ENCODE peak calls at places on chromosomes 6 and 20, in four cellular contexts. K is stimulated activated CD4-positive, alpha-beta T cell treated with anti-CD3 and anti-CD28 coated beads, Interleukin-12 subunit alpha, Interleukin-12 subunit beta, amount 100 ng/mL, for 4 hours; P is NCI-H2029; F is OCI-LY7. T is an unnamed sample.

GRCh38 chr6:101281266-101281665 is 112.2 kb upstream of the GRIK2 start:
- DNase-seq in P (no peak), F (no peak), K (no peak), T (no peak)

GRCh38 chr6:70717038-70717801 is 49.5 kb downstream of the SMAP1 start:
- DNase-seq in F (no peak), K (no peak), P (no peak), T (no peak)

GRCh38 chr6:41273699-41274098 is 12.8 kb downstream of the TREM1 start:
- DNase-seq in F (no peak), P (no peak), K (no peak), T (no peak)

GRCh38 chr6:149716181-149716580 is 1.7 kb downstream of the LATS1 start:
- DNase-seq in K (no peak), P (no peak), F (peak; percentile 6), T (no peak)

GRCh38 chr6:158207452-158207788 is 39.3 kb downstream of the GTF2H5 start:
- DNase-seq in P (no peak), F (no peak), K (no peak), T (no peak)

GRCh38 chr20:2747676-2748235 is 52.7 kb downstream of the CPXM1 start:
- DNase-seq in K (no peak), P (no peak), F (no peak), T (no peak)

GRCh38 chr6:149867876-149868640 is 3.9 kb upstream of the LRP11 start:
- DNase-seq in P (no peak), K (no peak), F (no peak), T (no peak)

GRCh38 chr6:119037941-119038623 is 40.4 kb downstream of the FAM184A start:
- DNase-seq in K (no peak), F (no peak), P (no peak), T (no peak)

GRCh38 chr6:5671162-5671561 is 335.6 kb downstream of the NRN1 start:
- DNase-seq in P (peak; percentile 96), F (no peak), K (no peak), T (peak; percentile 27)

GRCh38 chr6:44263357-44264100 is 1.8 kb downstream of the NFKBIE start:
- DNase-seq in P (no peak), F (peak; percentile 40), K (no peak), T (no peak)

GRCh38 chr6:98941319-98941718 is 6.4 kb downstream of the FBXL4 start:
- DNase-seq in P (no peak), K (no peak), F (no peak), T (no peak)

GRCh38 chr6:108355890-108356289 is 61.0 kb downstream of the AFG1L start:
- DNase-seq in K (no peak), F (no peak), P (no peak), T (no peak)

GRCh38 chr6:149964243-149965190 is 774 bp downstream of the ULBP1 start:
- DNase-seq in K (peak; percentile 30), F (no peak), P (no peak), T (no peak)

GRCh38 chr20:50456452-50457324 is 53.5 kb upstream of the PTPN1 start:
- DNase-seq in P (no peak), K (no peak), F (peak; percentile 8), T (no peak)

GRCh38 chr6:30979076-30979475 is 4.4 kb upstream of the MUC21 start:
- DNase-seq in P (no peak), K (no peak), F (no peak), T (no peak)

GRCh38 chr6:166244353-166245045 is 63.7 kb downstream of the PRR18 start:
- DNase-seq in P (no peak), K (peak; percentile 23), F (no peak), T (no peak)

GRCh38 chr6:21442874-21443273 is 150.7 kb upstream of the SOX4 start:
- DNase-seq in P (no peak), K (no peak), F (no peak), T (no peak)

GRCh38 chr6:131013495-131013894 is 49.5 kb downstream of the EPB41L2 start:
- DNase-seq in P (no peak), K (no peak), F (no peak), T (no peak)

GRCh38 chr20:916125-916799 is at the start of gene ANGPT4:
- DNase-seq in P (no peak), F (no peak), K (no peak), T (no peak)

GRCh38 chr6:42095776-42096541 is 45.6 kb downstream of the TAF8 start:
- DNase-seq in P (no peak), K (no peak), F (no peak), T (no peak)

GRCh38 chr6:125868252-125868651 is 77.5 kb downstream of the NCOA7 start:
- DNase-seq in P (no peak), F (no peak), K (no peak), T (no peak)

GRCh38 chr6:87078983-87079616 is 15.8 kb downstream of the CGA start:
- DNase-seq in P (peak; percentile 44), F (peak; percentile 69), K (peak; percentile 49), T (peak; percentile 10)

GRCh38 chr20:46204594-46205205 is 86.6 kb downstream of the CD40 start:
- DNase-seq in K (no peak), P (no peak), F (no peak), T (no peak)

GRCh38 chr6:150752409-150752808 is 113.1 kb upstream of the MTHFD1L start:
- DNase-seq in F (no peak), P (no peak), K (no peak), T (no peak)

GRCh38 chr20:36629719-36630340 is 16.2 kb downstream of the SLA2 start:
- DNase-seq in K (no peak), F (peak; percentile 78), P (no peak), T (no peak)

GRCh38 chr20:22775671-22776139 is 191.3 kb upstream of the FOXA2 start:
- DNase-seq in F (no peak), P (no peak), K (no peak), T (no peak)